ENCODE peak calls at places on chromosomes 4 and X, in ten cellular contexts. M, G, W, J, P, T, V, K, E and C are unnamed samples.
A peak's percentile ranks its signal among the peaks of the same experiment; 100 is the strongest.

GRCh38 chr4:84568496-84568895 is 14.4 kb upstream of the CDS1 start:
- DNase-seq in K (no peak), P (no peak), G (no peak), T (no peak), V (no peak), M (no peak), J (no peak), E (no peak), W (no peak), C (peak; percentile 16)

GRCh38 chr4:139210486-139210885 is 33.5 kb upstream of the ELF2 start:
- DNase-seq in W (no peak), G (no peak), V (no peak), E (no peak), T (no peak), J (no peak), K (no peak), P (no peak), M (no peak), C (peak; percentile 15)

GRCh38 chrX:129961180-129962083 is 21.0 kb upstream of the BCORL1 start:
- DNase-seq in P (peak; percentile 92), K (peak; percentile 39), G (no peak), V (no peak), T (peak; percentile 81), J (peak; percentile 44), W (peak; percentile 50), E (peak; percentile 22), M (no peak), C (no peak)

GRCh38 chrX:152588206-152588605 is 49.5 kb upstream of the GABRQ start:
- DNase-seq in M (no peak), E (no peak), W (no peak), K (no peak), P (no peak), V (peak; percentile 15), G (no peak), T (no peak), J (no peak), C (no peak)

GRCh38 chr4:124640037-124640730 is 72.3 kb downstream of the ANKRD50 start:
- DNase-seq in T (peak; percentile 59), E (no peak), J (no peak), V (peak; percentile 63), G (no peak), P (no peak), K (no peak), W (no peak), M (no peak), C (peak; percentile 90)

GRCh38 chr4:112633477-112634235 is 3.1 kb downstream of the ZGRF1 start:
- DNase-seq in J (no peak), T (no peak), E (no peak), V (no peak), K (peak; percentile 35), G (no peak), W (no peak), P (no peak), M (no peak), C (peak; percentile 72)

GRCh38 chrX:129000018-129000417 is 523.3 kb downstream of the SMARCA1 start:
- DNase-seq in P (no peak), V (no peak), T (no peak), W (no peak), G (no peak), J (no peak), E (no peak), M (no peak), K (peak; percentile 88), C (no peak)

GRCh38 chrX:76434103-76434741 is 6.7 kb downstream of the MAGEE1 start:
- DNase-seq in K (no peak), G (no peak), W (no peak), E (no peak), V (no peak), T (no peak), J (no peak), M (no peak), P (no peak), C (no peak)

GRCh38 chr4:931194-931959 is 739 bp downstream of the GAK start:
- DNase-seq in V (no peak), J (no peak), M (no peak), E (no peak), P (no peak), K (no peak), G (no peak), T (peak; percentile 54), W (no peak), C (peak; percentile 41)